ENCODE peak calls at places on chromosomes 7 and 10, in ten cellular contexts. B is adrenal gland, A is upper lobe of right lung, E is GM12865, G is fibroblast of lung, R is esophagus squamous epithelium, H is GM23338, U is tibial artery, C is AG10803, Y is retinal pigment epithelial cell. V is an unnamed sample.
A peak's percentile ranks its signal among the peaks of the same experiment; 100 is the strongest.

GRCh38 chr7:155935726-155936125 is 123.5 kb upstream of the SHH start:
- DNase-seq in B (no peak), A (no peak), E (no peak), G (no peak), R (no peak), H (no peak), U (no peak), C (no peak), Y (no peak), V (no peak)

GRCh38 chr10:103592186-103593021 is 98.9 kb downstream of the NEURL1 start:
- DNase-seq in B (no peak), A (no peak), E (peak; percentile 69), G (peak; percentile 11), R (no peak), H (peak; percentile 84), U (no peak), C (peak; percentile 29), Y (no peak), V (peak; percentile 59)

GRCh38 chr10:72574636-72575035 is 51.2 kb downstream of the MICU1 start:
- DNase-seq in B (no peak), A (no peak), E (no peak), G (no peak), R (no peak), H (no peak), U (no peak), C (no peak), Y (no peak), V (no peak)

GRCh38 chr7:48389977-48390376 is 218.7 kb downstream of the ABCA13 start:
- DNase-seq in B (no peak), A (no peak), E (peak; percentile 3), G (peak; percentile 47), R (no peak), H (no peak), U (no peak), C (peak; percentile 56), Y (peak; percentile 24), V (peak; percentile 87)

GRCh38 chr10:127649642-127650041 is 87.3 kb upstream of the FOXI2 start:
- DNase-seq in B (no peak), A (no peak), E (peak; percentile 12), G (no peak), R (no peak), H (peak; percentile 88), U (no peak), C (no peak), Y (no peak), V (peak; percentile 8)

GRCh38 chr10:20887706-20888535 is 9.2 kb downstream of the NEBL start:
- DNase-seq in B (no peak), A (no peak), E (no peak), G (no peak), R (no peak), H (no peak), U (no peak), C (no peak), Y (peak; percentile 40), V (no peak)

GRCh38 chr10:121088524-121088923 is 237.4 kb downstream of the WDR11 start:
- DNase-seq in B (peak; percentile 49), A (no peak), E (no peak), G (no peak), R (no peak), H (peak; percentile 74), U (no peak), C (no peak), Y (no peak), V (peak; percentile 49)

GRCh38 chr10:133162178-133162909 is 2.3 kb downstream of the KNDC1 start:
- DNase-seq in B (peak; percentile 72), A (peak; percentile 80), E (no peak), G (peak; percentile 7), R (no peak), H (no peak), U (no peak), C (no peak), Y (no peak), V (no peak)

GRCh38 chr7:27210441-27211083 is 10.7 kb upstream of the HOXA13 start:
- DNase-seq in B (peak; percentile 58), A (no peak), E (peak; percentile 43), G (peak; percentile 27), R (no peak), H (peak; percentile 92), U (no peak), C (peak; percentile 25), Y (no peak), V (peak; percentile 61)

GRCh38 chr10:71067098-71067760 is 145.1 kb upstream of the UNC5B start:
- DNase-seq in B (no peak), A (no peak), E (no peak), G (no peak), R (no peak), H (no peak), U (no peak), C (no peak), Y (no peak), V (no peak)

DNA sequence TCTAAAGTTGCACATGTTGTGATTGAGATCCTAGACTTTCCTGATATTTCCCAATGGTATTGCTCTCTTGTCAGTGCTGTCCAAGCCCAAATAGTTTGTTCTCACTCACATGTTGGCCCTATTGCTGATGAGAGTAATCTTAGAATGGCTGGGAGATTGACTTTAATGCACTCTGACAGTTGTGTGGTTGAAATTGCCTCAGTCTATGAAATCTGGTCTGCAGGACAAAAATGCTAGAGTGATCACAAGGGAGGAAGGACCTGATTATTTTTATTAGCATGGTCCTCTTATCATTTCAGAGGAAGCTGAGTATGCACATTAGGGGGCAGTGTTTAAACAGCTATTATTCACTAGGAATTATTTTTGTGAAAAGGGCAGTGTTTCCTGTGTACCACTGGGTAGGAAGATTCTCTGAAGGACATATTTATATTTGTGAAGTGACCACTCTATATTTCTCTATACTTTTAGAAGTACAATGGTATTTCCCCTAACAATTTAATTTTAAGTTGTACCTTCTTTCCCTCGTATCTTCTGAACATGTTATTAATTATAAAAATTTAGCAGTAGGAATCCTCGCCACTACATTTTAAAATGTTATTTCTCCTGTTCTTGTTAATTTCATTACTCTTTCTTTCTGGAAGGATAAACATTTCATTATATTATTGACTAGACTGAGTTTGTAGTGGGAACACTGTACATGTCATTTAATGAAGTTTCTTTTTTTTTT is 64.4 kb downstream of the SUGCT start:
- DNase-seq in B (no peak), A (no peak), E (peak; percentile 5), G (peak; percentile 72), R (no peak), H (peak; percentile 32), U (no peak), C (peak; percentile 94), Y (no peak), V (peak; percentile 94)
- TF ChIP-seq CTCF in B (no peak), A (peak; percentile 25), E (no peak), G (peak; percentile 65), R (peak; percentile 15), H (peak; percentile 49), U (peak; percentile 47), C (peak; percentile 72), Y (peak; percentile 62), V (peak; percentile 68)

GRCh38 chr7:127041689-127042452 is 210.9 kb downstream of the GRM8 start:
- DNase-seq in B (no peak), A (no peak), E (no peak), G (no peak), R (no peak), H (no peak), U (no peak), C (no peak), Y (no peak), V (no peak)

GRCh38 chr7:127047521-127047920 is 205.2 kb downstream of the GRM8 start:
- DNase-seq in B (no peak), A (no peak), E (no peak), G (no peak), R (no peak), H (no peak), U (no peak), C (no peak), Y (no peak), V (no peak)
- H3K4me3 ChIP-seq in B (no peak overlapping the region), A (no peak overlapping the region), E (no peak overlapping the region), G (no peak overlapping the region), R (no peak overlapping the region), H (no peak overlapping the region), U (no peak overlapping the region), C (no peak overlapping the region), Y (no peak overlapping the region), V (no peak overlapping the region)

GRCh38 chr10:94077042-94077441 is 83.3 kb downstream of the PLCE1 start:
- DNase-seq in B (no peak), A (no peak), E (no peak), G (no peak), R (no peak), H (no peak), U (no peak), C (no peak), Y (no peak), V (no peak)

GRCh38 chr10:94075521-94075920 is 81.8 kb downstream of the PLCE1 start:
- DNase-seq in B (no peak), A (no peak), E (no peak), G (peak; percentile 25), R (no peak), H (no peak), U (no peak), C (peak; percentile 11), Y (no peak), V (peak; percentile 35)

GRCh38 chr10:94080108-94080507 is 86.4 kb downstream of the PLCE1 start:
- DNase-seq in B (no peak), A (no peak), E (no peak), G (no peak), R (no peak), H (no peak), U (no peak), C (no peak), Y (no peak), V (no peak)

GRCh38 chr10:94074462-94074861 is 80.7 kb downstream of the PLCE1 start:
- DNase-seq in B (no peak), A (no peak), E (no peak), G (no peak), R (no peak), H (no peak), U (no peak), C (no peak), Y (no peak), V (no peak)

GRCh38 chr10:94076325-94076841 is 82.7 kb downstream of the PLCE1 start:
- DNase-seq in B (no peak), A (no peak), E (no peak), G (peak; percentile 62), R (no peak), H (peak; percentile 17), U (no peak), C (peak; percentile 81), Y (no peak), V (peak; percentile 74)
- TF ChIP-seq CTCF in B (peak; percentile 70), A (peak; percentile 50), E (no peak), G (peak; percentile 65), R (peak; percentile 29), H (peak; percentile 26), U (peak; percentile 64), C (peak; percentile 76), Y (peak; percentile 57), V (peak; percentile 73)

GRCh38 chr10:22271786-22272185 is 44.4 kb upstream of the COMMD3 start:
- DNase-seq in B (no peak), A (no peak), E (no peak), G (no peak), R (no peak), H (no peak), U (no peak), C (no peak), Y (no peak), V (no peak)

GRCh38 chr10:22263106-22263505 is 45.3 kb upstream of the EBLN1 start:
- DNase-seq in B (no peak), A (no peak), E (no peak), G (no peak), R (no peak), H (no peak), U (no peak), C (no peak), Y (no peak), V (no peak)

GRCh38 chr10:22268503-22268902 is 47.7 kb upstream of the COMMD3 start:
- DNase-seq in B (no peak), A (no peak), E (no peak), G (no peak), R (no peak), H (no peak), U (no peak), C (no peak), Y (no peak), V (no peak)

GRCh38 chr10:22265839-22266537 is 48.2 kb upstream of the EBLN1 start:
- DNase-seq in B (no peak), A (no peak), E (no peak), G (no peak), R (no peak), H (no peak), U (no peak), C (no peak), Y (no peak), V (no peak)
- H3K4me3 ChIP-seq in B (no peak overlapping the region), A (no peak overlapping the region), E (no peak overlapping the region), G (no peak overlapping the region), R (no peak overlapping the region), H (no peak overlapping the region), U (no peak overlapping the region), C (no peak overlapping the region), Y (no peak overlapping the region), V (no peak overlapping the region)